ENCODE peak calls at places on chromosomes 2 and 18, in ten cellular contexts. One of them, this sample, is unnamed.

GRCh38 chr18:62384610-62385097 is 59.5 kb downstream of the TNFRSF11A start:
- DNase-seq in lower lobe of right lung: no peak
- DNase-seq in testis: peak
- DNase-seq in body of pancreas: peak
- DNase-seq in A549: peak
- DNase-seq in GM12864: no peak
- DNase-seq in PC-9: no peak
- DNase-seq in uterus: no peak
- DNase-seq in brain microvascular endothelial cell: no peak
- DNase-seq in transverse colon: no peak
- DNase-seq in this sample: no peak

GRCh38 chr2:241844066-241844728 is 14.5 kb downstream of the PDCD1 start:
- DNase-seq in lower lobe of right lung: peak
- DNase-seq in testis: peak
- DNase-seq in body of pancreas: peak
- DNase-seq in A549: peak
- DNase-seq in GM12864: no peak
- DNase-seq in PC-9: no peak
- DNase-seq in uterus: peak
- DNase-seq in brain microvascular endothelial cell: no peak
- DNase-seq in transverse colon: peak
- DNase-seq in this sample: no peak

GRCh38 chr2:168884990-168885389 is 5.2 kb downstream of the SPC25 start:
- DNase-seq in lower lobe of right lung: no peak
- DNase-seq in testis: no peak
- DNase-seq in body of pancreas: no peak
- DNase-seq in A549: no peak
- DNase-seq in GM12864: no peak
- DNase-seq in PC-9: no peak
- DNase-seq in uterus: no peak
- DNase-seq in brain microvascular endothelial cell: no peak
- DNase-seq in transverse colon: no peak
- DNase-seq in this sample: no peak

GRCh38 chr2:25684577-25684976 is 11.2 kb upstream of the DTNB start:
- DNase-seq in lower lobe of right lung: no peak
- DNase-seq in testis: no peak
- DNase-seq in body of pancreas: no peak
- DNase-seq in A549: no peak
- DNase-seq in GM12864: no peak
- DNase-seq in PC-9: no peak
- DNase-seq in uterus: no peak
- DNase-seq in brain microvascular endothelial cell: no peak
- DNase-seq in transverse colon: no peak
- DNase-seq in this sample: no peak

GRCh38 chr2:222249444-222249843 is 49.4 kb downstream of the PAX3 start:
- DNase-seq in lower lobe of right lung: no peak
- DNase-seq in testis: no peak
- DNase-seq in body of pancreas: no peak
- DNase-seq in A549: no peak
- DNase-seq in GM12864: no peak
- DNase-seq in PC-9: no peak
- DNase-seq in uterus: no peak
- DNase-seq in brain microvascular endothelial cell: no peak
- DNase-seq in transverse colon: no peak
- DNase-seq in this sample: no peak

GRCh38 chr2:55364189-55365055 is 55.2 kb downstream of the CCDC88A start:
- DNase-seq in lower lobe of right lung: no peak
- DNase-seq in testis: peak
- DNase-seq in body of pancreas: peak
- DNase-seq in A549: peak
- DNase-seq in GM12864: no peak
- DNase-seq in PC-9: peak
- DNase-seq in uterus: peak
- DNase-seq in brain microvascular endothelial cell: peak
- DNase-seq in transverse colon: no peak
- DNase-seq in this sample: peak

GRCh38 chr2:227627769-227628168 is 10.5 kb downstream of the SCYGR4 start:
- DNase-seq in lower lobe of right lung: no peak
- DNase-seq in testis: no peak
- DNase-seq in body of pancreas: no peak
- DNase-seq in A549: no peak
- DNase-seq in GM12864: peak
- DNase-seq in PC-9: no peak
- DNase-seq in uterus: no peak
- DNase-seq in brain microvascular endothelial cell: no peak
- DNase-seq in transverse colon: no peak
- DNase-seq in this sample: no peak

GRCh38 chr2:236507393-236508085 is 62.1 kb upstream of the ACKR3 start:
- DNase-seq in lower lobe of right lung: peak
- DNase-seq in testis: peak
- DNase-seq in body of pancreas: peak
- DNase-seq in A549: no peak
- DNase-seq in GM12864: no peak
- DNase-seq in PC-9: no peak
- DNase-seq in uterus: peak
- DNase-seq in brain microvascular endothelial cell: no peak
- DNase-seq in transverse colon: peak
- DNase-seq in this sample: no peak

GRCh38 chr2:71547616-71548285 is 94.4 kb downstream of the DYSF start:
- DNase-seq in lower lobe of right lung: no peak
- DNase-seq in testis: no peak
- DNase-seq in body of pancreas: no peak
- DNase-seq in A549: no peak
- DNase-seq in GM12864: no peak
- DNase-seq in PC-9: no peak
- DNase-seq in uterus: no peak
- DNase-seq in brain microvascular endothelial cell: no peak
- DNase-seq in transverse colon: no peak
- DNase-seq in this sample: no peak

GRCh38 chr2:71546777-71547281 is 93.5 kb downstream of the DYSF start:
- DNase-seq in lower lobe of right lung: no peak
- DNase-seq in testis: no peak
- DNase-seq in body of pancreas: peak
- DNase-seq in A549: no peak
- DNase-seq in GM12864: no peak
- DNase-seq in PC-9: no peak
- DNase-seq in uterus: no peak
- DNase-seq in brain microvascular endothelial cell: no peak
- DNase-seq in transverse colon: no peak
- DNase-seq in this sample: no peak

GRCh38 chr2:71546275-71546638 is 92.9 kb downstream of the DYSF start:
- DNase-seq in lower lobe of right lung: no peak
- DNase-seq in testis: no peak
- DNase-seq in body of pancreas: no peak
- DNase-seq in A549: no peak
- DNase-seq in GM12864: no peak
- DNase-seq in PC-9: no peak
- DNase-seq in uterus: no peak
- DNase-seq in brain microvascular endothelial cell: no peak
- DNase-seq in transverse colon: no peak
- DNase-seq in this sample: no peak

GRCh38 chr2:71545572-71546274 is 92.4 kb downstream of the DYSF start:
- DNase-seq in lower lobe of right lung: no peak
- DNase-seq in testis: peak
- DNase-seq in body of pancreas: peak
- DNase-seq in A549: peak
- DNase-seq in GM12864: no peak
- DNase-seq in PC-9: peak
- DNase-seq in uterus: peak
- DNase-seq in brain microvascular endothelial cell: peak
- DNase-seq in transverse colon: peak
- DNase-seq in this sample: peak

DNA sequence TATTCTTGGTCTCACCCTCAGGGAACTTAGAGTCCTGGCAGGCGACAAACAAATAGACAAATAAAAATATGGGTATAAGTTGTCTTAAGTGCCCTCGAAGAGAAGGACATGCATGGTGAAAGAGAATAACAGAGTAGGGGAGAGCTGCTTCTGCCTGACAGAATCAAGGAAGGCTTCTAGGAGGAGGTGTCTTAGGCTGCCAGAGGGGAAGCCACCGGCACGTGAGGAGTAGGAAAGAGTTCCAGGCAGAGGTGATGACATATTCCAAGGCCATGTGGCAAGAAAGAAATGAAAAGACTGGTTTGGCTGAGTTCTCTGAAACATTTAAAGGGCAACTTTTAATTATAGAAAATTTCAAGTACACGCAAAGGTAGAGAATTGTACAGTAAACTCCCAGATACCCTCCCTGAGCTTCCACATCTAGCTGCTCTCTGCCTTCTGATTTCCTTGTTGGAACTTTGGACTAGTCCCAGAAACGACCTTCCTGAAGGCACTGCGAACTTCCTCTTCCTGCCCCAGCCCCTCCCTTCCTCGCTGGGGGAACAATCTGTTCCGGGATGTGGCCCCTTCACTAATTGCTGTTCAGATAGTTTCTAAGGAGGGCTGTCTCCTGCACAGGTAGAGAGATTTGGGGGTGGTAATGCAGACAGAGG is 91.7 kb downstream of the DYSF start:
- DNase-seq in lower lobe of right lung: no peak
- DNase-seq in testis: no peak
- DNase-seq in body of pancreas: peak
- DNase-seq in A549: no peak
- DNase-seq in GM12864: no peak
- DNase-seq in PC-9: no peak
- DNase-seq in uterus: no peak
- DNase-seq in brain microvascular endothelial cell: no peak
- DNase-seq in transverse colon: peak
- DNase-seq in this sample: no peak
- H3K4me3 ChIP-seq in lower lobe of right lung: peak
- H3K4me3 ChIP-seq in testis: no peak
- H3K4me3 ChIP-seq in body of pancreas: no peak
- H3K4me3 ChIP-seq in A549: peak
- H3K4me3 ChIP-seq in GM12864: no peak
- H3K4me3 ChIP-seq in PC-9: no peak
- H3K4me3 ChIP-seq in uterus: no peak
- H3K4me3 ChIP-seq in brain microvascular endothelial cell: no peak
- H3K4me3 ChIP-seq in transverse colon: peak
- H3K4me3 ChIP-seq in this sample: no peak

DNA sequence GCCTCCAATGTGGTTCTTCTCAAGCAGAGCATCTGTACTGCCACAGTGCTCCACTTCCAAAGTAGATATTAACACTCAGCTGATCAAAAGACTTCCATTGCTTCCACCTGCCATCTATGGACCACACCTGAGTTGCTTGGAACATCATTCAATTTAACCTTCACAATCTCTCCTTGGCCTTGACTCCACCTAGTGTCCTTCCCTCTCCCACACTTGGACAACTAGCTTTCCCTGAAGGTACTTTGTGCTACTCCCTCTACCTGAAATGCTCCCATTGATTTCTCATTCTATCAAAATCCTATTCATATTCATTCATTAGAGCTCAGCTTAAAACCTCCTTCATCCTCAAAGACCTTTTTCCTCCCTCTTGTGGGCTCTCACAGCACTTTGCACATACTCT is 48.7 kb downstream of the SOWAHC start:
- DNase-seq in lower lobe of right lung: no peak
- DNase-seq in testis: no peak
- DNase-seq in body of pancreas: no peak
- DNase-seq in A549: no peak
- DNase-seq in GM12864: no peak
- DNase-seq in PC-9: no peak
- DNase-seq in uterus: no peak
- DNase-seq in brain microvascular endothelial cell: no peak
- DNase-seq in transverse colon: no peak
- DNase-seq in this sample: no peak
- TF ChIP-seq CTCF in lower lobe of right lung: peak
- TF ChIP-seq CTCF in testis: no peak
- TF ChIP-seq CTCF in body of pancreas: no peak
- TF ChIP-seq CTCF in A549: peak
- TF ChIP-seq CTCF in GM12864: peak
- TF ChIP-seq CTCF in PC-9: peak
- TF ChIP-seq CTCF in uterus: no peak
- TF ChIP-seq CTCF in brain microvascular endothelial cell: peak
- TF ChIP-seq CTCF in transverse colon: peak
- TF ChIP-seq CTCF in this sample: peak

GRCh38 chr18:8709248-8710059 is 4.1 kb downstream of the MTCL1 start:
- DNase-seq in lower lobe of right lung: no peak
- DNase-seq in testis: no peak
- DNase-seq in body of pancreas: no peak
- DNase-seq in A549: no peak
- DNase-seq in GM12864: no peak
- DNase-seq in PC-9: no peak
- DNase-seq in uterus: no peak
- DNase-seq in brain microvascular endothelial cell: peak
- DNase-seq in transverse colon: no peak
- DNase-seq in this sample: no peak
- H3K4me3 ChIP-seq in lower lobe of right lung: no peak
- H3K4me3 ChIP-seq in testis: no peak
- H3K4me3 ChIP-seq in body of pancreas: no peak
- H3K4me3 ChIP-seq in A549: peak
- H3K4me3 ChIP-seq in GM12864: no peak
- H3K4me3 ChIP-seq in PC-9: no peak
- H3K4me3 ChIP-seq in uterus: no peak
- H3K4me3 ChIP-seq in brain microvascular endothelial cell: no peak
- H3K4me3 ChIP-seq in transverse colon: peak
- H3K4me3 ChIP-seq in this sample: no peak

GRCh38 chr2:65054749-65055426 is 1.3 kb upstream of the CEP68 start:
- DNase-seq in lower lobe of right lung: no peak
- DNase-seq in testis: no peak
- DNase-seq in body of pancreas: no peak
- DNase-seq in A549: no peak
- DNase-seq in GM12864: no peak
- DNase-seq in PC-9: no peak
- DNase-seq in uterus: no peak
- DNase-seq in brain microvascular endothelial cell: no peak
- DNase-seq in transverse colon: no peak
- DNase-seq in this sample: no peak

GRCh38 chr2:65057391-65058052 is 1.3 kb downstream of the CEP68 start:
- DNase-seq in lower lobe of right lung: no peak
- DNase-seq in testis: no peak
- DNase-seq in body of pancreas: no peak
- DNase-seq in A549: no peak
- DNase-seq in GM12864: peak
- DNase-seq in PC-9: peak
- DNase-seq in uterus: no peak
- DNase-seq in brain microvascular endothelial cell: no peak
- DNase-seq in transverse colon: no peak
- DNase-seq in this sample: no peak

GRCh38 chr2:65055427-65056214 is 595 bp upstream of the CEP68 start:
- DNase-seq in lower lobe of right lung: peak
- DNase-seq in testis: no peak
- DNase-seq in body of pancreas: peak
- DNase-seq in A549: no peak
- DNase-seq in GM12864: no peak
- DNase-seq in PC-9: no peak
- DNase-seq in uterus: no peak
- DNase-seq in brain microvascular endothelial cell: no peak
- DNase-seq in transverse colon: peak
- DNase-seq in this sample: no peak

GRCh38 chr2:65056990-65057375 is 767 bp downstream of the CEP68 start:
- DNase-seq in lower lobe of right lung: no peak
- DNase-seq in testis: no peak
- DNase-seq in body of pancreas: no peak
- DNase-seq in A549: no peak
- DNase-seq in GM12864: no peak
- DNase-seq in PC-9: no peak
- DNase-seq in uterus: no peak
- DNase-seq in brain microvascular endothelial cell: no peak
- DNase-seq in transverse colon: no peak
- DNase-seq in this sample: no peak

DNA sequence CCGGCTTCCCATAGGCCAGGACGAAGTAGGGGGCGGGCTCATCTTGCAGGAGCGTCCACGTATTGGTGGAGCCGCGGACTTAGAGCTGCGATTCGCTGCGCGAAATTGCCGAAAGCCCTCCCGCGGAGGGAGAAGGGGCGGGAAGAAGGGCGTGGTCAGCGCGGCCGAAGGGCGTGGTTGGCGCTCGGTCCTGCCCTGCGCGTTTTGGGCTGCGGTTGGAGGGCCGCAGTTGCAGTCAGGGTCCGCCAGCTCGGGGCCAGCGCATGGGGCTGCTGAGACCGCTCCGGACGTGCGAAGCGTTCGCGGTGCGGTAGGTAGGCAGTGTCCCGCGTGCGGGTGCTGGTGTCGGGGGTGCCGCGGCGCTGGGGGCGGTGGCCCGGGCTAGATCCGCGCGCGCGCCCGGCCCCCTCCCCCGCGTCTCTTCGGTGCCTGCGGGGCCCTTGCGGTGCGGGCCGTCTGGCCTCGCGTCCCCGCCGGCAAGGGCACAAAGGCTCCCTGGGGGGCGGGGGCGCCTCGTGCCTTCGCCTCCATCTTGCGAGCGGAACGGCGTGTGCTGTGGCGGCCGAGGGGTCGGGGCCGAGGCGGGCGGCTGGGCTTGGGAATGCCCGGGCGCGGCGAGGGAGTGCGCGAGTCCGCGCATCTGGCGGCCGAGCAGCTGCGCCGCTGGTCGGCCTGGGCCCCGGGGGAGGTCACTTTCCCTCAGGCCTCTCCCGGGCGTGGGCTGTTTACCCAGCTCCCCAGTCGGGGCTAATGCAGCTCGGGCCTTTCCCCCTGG is at the start of gene CEP68:
- DNase-seq in lower lobe of right lung: peak
- DNase-seq in testis: peak
- DNase-seq in body of pancreas: peak
- DNase-seq in A549: peak
- DNase-seq in GM12864: peak
- DNase-seq in PC-9: peak
- DNase-seq in uterus: peak
- DNase-seq in brain microvascular endothelial cell: peak
- DNase-seq in transverse colon: peak
- DNase-seq in this sample: peak
- TF ChIP-seq CTCF in lower lobe of right lung: no peak
- TF ChIP-seq CTCF in testis: no peak
- TF ChIP-seq CTCF in body of pancreas: no peak
- TF ChIP-seq CTCF in A549: no peak
- TF ChIP-seq CTCF in GM12864: no peak
- TF ChIP-seq CTCF in PC-9: no peak
- TF ChIP-seq CTCF in uterus: peak
- TF ChIP-seq CTCF in brain microvascular endothelial cell: no peak
- TF ChIP-seq CTCF in transverse colon: no peak
- TF ChIP-seq CTCF in this sample: no peak